ENCODE peak calls at places on chromosomes 5 and 9, in six cellular contexts. B is hepatocyte; H is CD4-positive, CD25-positive, alpha-beta regulatory T cell; N is A549; T is heart right ventricle; P is dorsolateral prefrontal cortex. I is an unnamed sample.

GRCh38 chr5:146510528-146510927 is 5.5 kb downstream of the GPR151 start:
- DNase-seq in T (no peak), P (no peak), H (no peak), B (no peak), N (no peak), I (no peak)

GRCh38 chr5:34012791-34013190 is 4.9 kb upstream of the AMACR start:
- DNase-seq in H (no peak), P (no peak), B (no peak), N (no peak), T (no peak), I (no peak)

GRCh38 chr5:81909677-81910076 is 62.1 kb upstream of the ATG10 start:
- DNase-seq in N (no peak), H (no peak), B (no peak), T (no peak), P (no peak), I (no peak)

GRCh38 chr5:135340568-135340967 is 58.5 kb downstream of the MACROH2A1 start:
- DNase-seq in P (no peak), T (no peak), H (no peak), N (no peak), B (no peak), I (no peak)

GRCh38 chr9:5278486-5278885 is 26.0 kb downstream of the RLN2 start:
- DNase-seq in N (no peak), P (no peak), B (no peak), H (no peak), T (no peak), I (no peak)

GRCh38 chr5:35146386-35146785 is 83.9 kb downstream of the PRLR start:
- DNase-seq in B (no peak), P (no peak), H (no peak), T (no peak), N (no peak), I (no peak)

GRCh38 chr9:70419546-70420266 is 5.2 kb upstream of the KLF9 start:
- DNase-seq in H (peak; percentile 91), B (peak; percentile 97), P (peak; percentile 87), T (peak; percentile 97), N (peak; percentile 90), I (peak; percentile 95)

GRCh38 chr9:101727621-101728524 is 10.6 kb downstream of the GRIN3A start:
- DNase-seq in B (peak; percentile 42), P (no peak), H (peak; percentile 33), N (peak; percentile 13), T (no peak), I (no peak)

GRCh38 chr5:128304121-128304520 is 220.6 kb downstream of the SLC12A2 start:
- DNase-seq in H (no peak), T (no peak), B (peak; percentile 19), N (no peak), P (no peak), I (no peak)

GRCh38 chr5:62066878-62067277 is 239.1 kb upstream of the KIF2A start:
- DNase-seq in H (no peak), N (no peak), B (no peak), P (no peak), T (no peak), I (no peak)

GRCh38 chr9:96052703-96053102 is 177.2 kb downstream of the ERCC6L2 start:
- DNase-seq in B (no peak), H (no peak), N (no peak), T (no peak), P (no peak), I (no peak)

GRCh38 chr5:78429332-78429849 is 69.0 kb downstream of the SCAMP1 start:
- DNase-seq in T (no peak), B (no peak), N (no peak), P (no peak), H (no peak), I (no peak)

GRCh38 chr5:131361677-131362315 is 97.9 kb downstream of the CDC42SE2 start:
- DNase-seq in H (no peak), N (no peak), B (no peak), P (no peak), T (no peak), I (no peak)

GRCh38 chr5:151098185-151098813 is 17.5 kb upstream of the TNIP1 start:
- DNase-seq in N (no peak), T (no peak), B (no peak), P (no peak), H (peak; percentile 41), I (no peak)

GRCh38 chr5:176870110-176870591 is 29.0 kb downstream of the HK3 start:
- DNase-seq in H (no peak), P (no peak), B (peak; percentile 57), N (peak; percentile 85), T (peak; percentile 14), I (peak; percentile 24)

GRCh38 chr5:72204946-72205345 is 97.7 kb downstream of the MAP1B start:
- DNase-seq in B (no peak), H (no peak), T (no peak), N (no peak), P (no peak), I (no peak)

GRCh38 chr5:172797800-172798199 is 26.8 kb upstream of the DUSP1 start:
- DNase-seq in N (no peak), P (no peak), T (no peak), B (no peak), H (no peak), I (no peak)

GRCh38 chr5:172799416-172799815 is 28.4 kb upstream of the DUSP1 start:
- DNase-seq in T (no peak), P (no peak), N (no peak), B (no peak), H (no peak), I (no peak)

GRCh38 chr5:172800088-172800551 is 29.1 kb upstream of the DUSP1 start:
- DNase-seq in P (peak; percentile 32), H (no peak), T (peak; percentile 58), B (peak; percentile 54), N (no peak), I (no peak)

GRCh38 chr5:172796306-172796705 is 25.3 kb upstream of the DUSP1 start:
- DNase-seq in B (no peak), H (no peak), T (no peak), N (no peak), P (no peak), I (no peak)

DNA sequence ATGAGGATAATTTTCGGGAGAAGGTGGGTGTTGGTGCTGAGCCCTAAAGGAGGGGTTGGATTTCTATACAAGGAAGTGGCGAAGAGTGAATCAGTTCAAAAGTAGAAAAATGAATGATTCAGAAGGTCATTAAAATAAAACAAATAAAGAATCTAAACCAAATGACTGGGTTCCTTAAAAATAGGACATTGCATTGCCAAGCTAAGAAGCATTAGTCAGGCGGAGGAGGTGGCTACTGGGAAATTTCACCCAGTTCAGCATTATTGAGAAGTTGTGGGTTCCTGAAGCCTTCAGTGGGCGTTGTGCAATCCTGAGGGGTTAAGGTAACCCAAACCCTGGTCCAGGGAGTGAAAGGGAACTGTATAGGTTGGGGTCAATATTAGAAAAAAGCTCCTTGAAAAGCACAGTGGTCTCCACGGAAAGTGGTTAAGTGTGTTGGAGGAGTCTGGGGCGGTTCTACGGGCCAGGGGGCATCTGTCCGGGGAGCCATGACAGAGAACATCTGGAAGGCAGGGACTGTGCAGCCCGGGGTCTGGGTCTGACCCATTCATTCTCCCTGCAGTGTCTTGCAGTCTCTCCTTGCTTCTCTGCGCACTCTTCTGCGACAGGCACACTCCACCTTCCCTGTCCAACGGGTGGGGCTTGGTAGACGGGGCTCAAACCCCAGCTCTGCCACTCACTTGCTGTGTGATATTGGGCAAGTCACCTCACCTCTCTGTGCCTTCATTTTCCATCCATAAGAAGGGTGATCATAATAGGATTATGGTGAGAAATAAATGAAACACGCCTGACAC is 27.6 kb upstream of the DUSP1 start:
- DNase-seq in P (peak; percentile 11), H (no peak), B (no peak), N (peak; percentile 59), T (no peak), I (no peak)
- H3K27ac ChIP-seq in P (no peak overlapping the region), H (no peak overlapping the region), B (no peak overlapping the region), N (peak overlapping the region; percentile 72), T (peak overlapping the region; percentile 95), I (peak overlapping the region; percentile 45)

GRCh38 chr9:127878652-127879377 is 1.3 kb upstream of the AK1 start:
- DNase-seq in H (no peak), N (no peak), B (no peak), T (no peak), P (no peak), I (no peak)

GRCh38 chr9:127876764-127877562 is 512 bp downstream of the AK1 start:
- DNase-seq in B (no peak), H (no peak), T (no peak), N (no peak), P (peak; percentile 31), I (peak; percentile 36)

GRCh38 chr9:127877566-127877998 is at the start of gene AK1:
- DNase-seq in N (no peak), H (no peak), P (peak; percentile 91), T (peak; percentile 85), B (peak; percentile 86), I (peak; percentile 89)

GRCh38 chr9:127876026-127876763 is 1.3 kb downstream of the AK1 start:
- DNase-seq in B (no peak), P (no peak), T (no peak), H (no peak), N (no peak), I (peak; percentile 74)

GRCh38 chr9:127878001-127878651 is 651 bp upstream of the AK1 start:
- DNase-seq in B (no peak), P (no peak), T (no peak), H (no peak), N (no peak), I (no peak)
- H3K4me3 ChIP-seq in B (peak overlapping the region; percentile 78), P (peak overlapping the region; percentile 81), T (peak overlapping the region; percentile 75), H (no peak overlapping the region), N (peak overlapping the region; percentile 76), I (peak overlapping the region; percentile 51)

GRCh38 chr9:135138078-135138855 is 50.8 kb downstream of the OLFM1 start:
- DNase-seq in H (no peak), T (no peak), B (no peak), N (no peak), P (no peak), I (no peak)
- H3K27ac ChIP-seq in H (no peak overlapping the region), T (no peak overlapping the region), B (no peak overlapping the region), N (no peak overlapping the region), P (peak overlapping the region; percentile 73), I (no peak overlapping the region)

GRCh38 chr9:21404146-21404545 is 4.8 kb upstream of the IFNA8 start:
- DNase-seq in B (no peak), N (no peak), P (no peak), T (no peak), H (no peak), I (no peak)

GRCh38 chr9:21398955-21399489 is 9.9 kb upstream of the IFNA8 start:
- DNase-seq in T (no peak), N (no peak), P (no peak), H (no peak), B (no peak), I (no peak)

DNA sequence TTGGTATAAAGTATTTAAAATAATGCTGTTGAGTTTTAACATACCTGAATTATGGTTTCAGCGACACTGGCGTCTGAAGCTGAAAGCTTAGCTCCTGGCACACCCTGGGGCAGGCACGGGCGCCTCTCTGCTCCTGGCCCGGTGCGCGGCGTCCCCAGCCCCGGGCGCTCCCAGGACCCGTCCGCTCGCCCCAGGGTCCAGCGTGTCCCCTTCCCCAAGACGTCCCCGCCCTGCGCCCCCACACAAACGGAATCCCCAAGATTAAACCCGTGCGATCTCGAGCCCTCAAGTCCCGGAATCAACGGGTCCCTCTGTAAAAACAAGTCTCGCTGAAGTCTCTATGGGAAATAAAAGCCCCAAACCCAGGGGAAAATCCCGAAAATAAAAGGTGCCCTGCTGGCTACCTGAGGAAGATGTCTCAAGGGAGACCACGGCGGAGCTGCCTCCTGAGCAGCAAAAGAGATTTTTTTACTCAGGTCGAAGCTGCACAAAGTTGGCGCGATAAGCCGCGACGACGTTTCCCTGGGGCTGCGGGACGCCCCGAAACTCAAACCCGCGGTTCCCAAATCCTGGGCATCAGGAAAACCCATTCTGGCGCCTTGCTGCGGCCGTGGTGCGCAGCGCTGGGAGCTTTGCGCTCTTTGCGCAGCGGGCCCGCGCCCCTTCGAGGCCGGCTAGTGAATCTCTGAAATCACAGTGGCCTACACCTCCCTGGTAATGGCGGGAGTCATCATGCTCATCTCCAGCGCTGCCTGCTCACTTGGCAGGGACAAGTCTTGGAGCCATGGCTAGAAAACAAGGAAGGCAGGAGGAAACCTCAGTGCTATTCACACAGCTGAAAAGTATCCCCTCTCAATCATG is 6.3 kb upstream of the IFNA8 start:
- DNase-seq in T (no peak), H (no peak), B (peak; percentile 20), P (peak; percentile 27), N (peak; percentile 33), I (no peak)
- H3K4me3 ChIP-seq in T (peak overlapping the region; percentile 24), H (no peak overlapping the region), B (peak overlapping the region; percentile 25), P (peak overlapping the region; percentile 68), N (peak overlapping the region; percentile 52), I (peak overlapping the region; percentile 21)